ENCODE peak calls at places on chromosomes 11 and 22, in four cellular contexts. X, U, H and B are unnamed samples.

GRCh38 chr11:1388763-1389102 is 1.0 kb upstream of the BRSK2 start:
- DNase-seq in H (peak), U (no peak), X (no peak), B (no peak)

GRCh38 chr11:112523477-112523876 is 262.8 kb upstream of the PLET1 start:
- DNase-seq in H (peak), X (peak), U (no peak), B (no peak)

GRCh38 chr22:22703715-22704114 is 59.3 kb downstream of the GGTLC2 start:
- DNase-seq in H (no peak), U (no peak), X (no peak), B (no peak)

GRCh38 chr11:28384418-28384817 is 276.2 kb downstream of the METTL15 start:
- DNase-seq in U (no peak), H (no peak), X (no peak), B (no peak)

GRCh38 chr22:39360674-39361413 is 11.1 kb downstream of the SYNGR1 start:
- DNase-seq in U (no peak), X (no peak), H (no peak), B (no peak)

GRCh38 chr11:60970369-60970774 is 1.1 kb upstream of the CD6 start:
- DNase-seq in H (peak), X (no peak), U (peak), B (no peak)

GRCh38 chr11:70112017-70112434 is 33.9 kb downstream of the ANO1 start:
- DNase-seq in U (no peak), H (peak), X (no peak), B (no peak)

GRCh38 chr22:43745783-43746356 is 66.2 kb downstream of the EFCAB6 start:
- DNase-seq in H (no peak), U (no peak), X (no peak), B (no peak)

GRCh38 chr11:67418476-67419281 is 3.2 kb downstream of the CARNS1 start:
- DNase-seq in U (peak), X (no peak), H (peak), B (no peak)

GRCh38 chr11:74550991-74551753 is 41.2 kb upstream of the POLD3 start:
- DNase-seq in H (no peak), X (no peak), U (no peak), B (no peak)

GRCh38 chr11:134272381-134273316 is 3.5 kb upstream of the GLB1L3 start:
- DNase-seq in U (no peak), X (no peak), H (no peak), B (no peak)

GRCh38 chr11:103326070-103326794 is 217.0 kb downstream of the DYNC2H1 start:
- DNase-seq in U (no peak), X (no peak), H (no peak), B (no peak)

GRCh38 chr22:20918663-20919220 is 1.5 kb downstream of the CRKL start:
- DNase-seq in U (no peak), H (no peak), X (no peak), B (no peak)

GRCh38 chr22:40741116-40741515 is 61.8 kb downstream of the MCHR1 start:
- DNase-seq in X (no peak), U (no peak), H (no peak), B (no peak)

GRCh38 chr11:102184269-102184987 is 74.2 kb downstream of the YAP1 start:
- DNase-seq in H (no peak), U (no peak), X (no peak), B (no peak)

GRCh38 chr11:122717264-122717867 is 61.8 kb downstream of the UBASH3B start:
- DNase-seq in H (no peak), X (no peak), U (peak), B (no peak)

GRCh38 chr11:12218909-12219308 is 108.5 kb downstream of the MICAL2 start:
- DNase-seq in H (no peak), U (no peak), X (no peak), B (no peak)

GRCh38 chr11:2929511-2929879 is 275 bp upstream of the PHLDA2 start:
- DNase-seq in U (peak), H (peak), X (peak), B (no peak)

GRCh38 chr22:38870791-38871359 is 1.1 kb downstream of the CBX6 start:
- DNase-seq in X (no peak), H (no peak), U (no peak), B (no peak)

GRCh38 chr11:118939948-118940598 is 14.3 kb upstream of the BCL9L start:
- DNase-seq in H (no peak), U (peak), X (no peak), B (no peak)

GRCh38 chr11:114171257-114172054 is 111.9 kb downstream of the ZBTB16 start:
- DNase-seq in X (peak), H (peak), U (no peak), B (no peak)

GRCh38 chr11:64869571-64870175 is 8.7 kb downstream of the EHD1 start:
- DNase-seq in U (no peak), H (no peak), X (no peak), B (no peak)

DNA sequence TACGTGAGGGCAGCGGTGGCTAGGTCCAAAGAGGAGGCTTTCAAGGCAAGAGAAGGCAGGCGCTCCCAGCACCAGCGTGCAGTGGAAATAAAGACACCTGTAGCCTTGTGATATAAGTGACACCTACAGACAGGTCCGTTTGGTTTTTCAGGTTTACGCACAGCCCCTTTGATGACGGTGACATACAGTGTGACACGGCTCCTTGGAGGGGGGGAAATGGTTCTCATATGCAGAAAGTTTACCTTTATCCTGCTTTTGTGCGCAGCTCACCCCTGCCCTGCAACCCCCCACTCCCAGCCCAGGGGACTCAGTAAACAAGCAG is at the start of gene ELF5:
- DNase-seq in X (no peak), U (no peak), H (no peak), B (no peak)
- H3K27ac ChIP-seq in X (no peak), U (no peak), H (no peak), B (no peak)

DNA sequence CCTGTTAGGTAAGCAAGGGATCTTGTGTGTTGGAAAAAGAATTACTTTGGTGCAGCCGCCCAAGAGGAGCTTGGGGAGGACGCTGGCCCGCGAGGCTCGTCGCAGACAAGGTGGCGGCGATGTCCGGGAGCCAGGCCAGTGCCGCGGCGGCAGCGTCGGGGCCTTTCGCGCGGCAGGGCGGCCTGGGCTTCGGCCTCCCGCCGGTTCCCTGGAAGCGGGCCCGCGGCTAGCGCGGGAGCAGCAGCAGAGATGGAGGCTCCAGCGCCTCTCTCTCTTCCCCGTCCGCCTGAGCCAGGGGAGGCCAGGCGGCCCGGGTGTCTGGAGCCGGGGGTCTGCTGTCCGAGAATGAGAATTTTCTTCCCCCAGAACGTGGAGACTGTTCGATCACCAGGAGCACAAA is 82.8 kb downstream of the GGT1 start:
- DNase-seq in X (no peak), H (peak), U (no peak), B (no peak)
- H3K27ac ChIP-seq in X (no peak), H (peak), U (no peak), B (no peak)

DNA sequence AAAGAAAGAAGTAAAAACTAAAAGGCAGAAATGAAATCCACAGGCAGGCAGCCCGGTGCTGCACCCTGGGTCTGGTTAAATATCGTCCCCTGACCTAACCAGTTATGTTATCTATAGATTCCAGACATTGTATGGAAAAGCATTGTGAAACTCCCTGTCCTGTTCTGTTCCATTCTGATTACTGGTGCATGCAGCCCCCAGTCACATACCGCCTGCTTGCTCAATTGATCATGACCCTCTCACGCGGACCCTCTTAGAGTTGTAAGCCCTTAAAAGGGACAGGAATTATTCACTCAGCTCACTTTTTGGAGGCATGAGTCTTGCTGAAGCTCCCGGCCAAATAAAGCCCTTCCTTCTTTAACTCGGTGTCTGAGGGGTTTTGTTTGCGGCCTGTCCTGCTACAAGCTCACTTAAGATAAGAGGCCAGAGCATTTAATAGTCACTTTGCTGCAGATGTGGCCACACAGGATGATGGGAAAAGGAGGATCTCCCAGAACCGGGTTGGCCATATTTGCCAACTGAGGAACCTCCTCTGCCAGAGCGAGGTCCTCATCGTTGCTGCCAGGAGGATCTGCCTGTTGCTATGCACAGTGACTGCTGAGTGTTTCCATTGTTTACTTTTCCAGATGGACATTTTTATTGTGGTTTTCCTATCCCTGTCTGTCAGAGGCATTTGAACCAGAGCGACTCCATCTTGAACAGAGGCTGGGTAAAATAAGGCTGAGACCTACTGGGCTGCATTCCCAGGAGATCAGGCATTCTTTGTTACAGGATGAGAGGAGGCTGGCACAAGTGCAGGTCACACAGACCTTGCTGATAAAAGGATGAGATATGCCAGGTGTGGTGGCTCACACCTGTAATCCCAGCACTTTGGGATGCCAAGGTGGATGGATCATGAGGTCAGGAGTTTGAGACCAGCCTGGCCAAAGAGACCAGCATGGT is 10.2 kb downstream of the C11orf96 start:
- DNase-seq in U (no peak), X (no peak), H (no peak), B (no peak)
- H3K27ac ChIP-seq in U (no peak), X (no peak), H (no peak), B (no peak)

GRCh38 chr11:14892577-14892976 is 546 bp upstream of the CYP2R1 start:
- DNase-seq in X (no peak), H (no peak), U (no peak), B (no peak)
- H3K27ac ChIP-seq in X (peak), H (peak), U (peak), B (peak)

GRCh38 chr22:36442506-36443197 is 38.8 kb downstream of the TXN2 start:
- DNase-seq in X (no peak), U (no peak), H (no peak), B (no peak)
- H3K27ac ChIP-seq in X (no peak), U (no peak), H (no peak), B (peak)

DNA sequence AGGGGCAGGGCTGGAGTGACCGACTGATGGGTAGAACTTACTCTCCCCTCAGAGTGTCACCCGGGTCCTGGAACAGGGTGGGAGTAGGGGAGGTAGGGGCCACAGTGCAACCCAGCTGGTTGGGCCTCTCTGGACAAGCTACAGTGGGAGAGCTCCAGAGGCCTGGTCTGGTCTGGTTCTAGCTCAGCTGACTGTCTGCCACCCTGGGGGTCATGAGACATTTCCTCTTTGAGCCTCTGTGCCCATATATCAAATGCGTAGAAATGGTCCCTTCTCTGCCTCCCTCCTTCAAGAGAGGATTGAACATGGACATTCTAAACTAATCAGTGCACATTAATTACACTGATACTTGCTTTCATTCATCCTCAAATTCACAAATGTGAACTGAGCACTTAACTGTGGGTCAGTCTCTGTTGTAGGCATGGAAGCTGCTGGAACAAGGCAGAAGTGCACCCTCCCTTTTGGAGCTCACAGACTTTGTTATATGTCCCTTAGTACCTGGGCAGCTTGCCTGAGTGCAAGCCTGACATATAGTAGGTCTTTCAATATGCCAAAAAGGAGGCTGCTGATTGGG is 25.6 kb downstream of the ARHGEF17 start:
- DNase-seq in U (no peak), X (no peak), H (no peak), B (no peak)
- H3K27ac ChIP-seq in U (no peak), X (peak), H (peak), B (peak)

GRCh38 chr11:130581631-130582030 is 133.2 kb downstream of the ADAMTS15 start:
- DNase-seq in U (no peak), H (no peak), X (no peak), B (no peak)
- H3K27ac ChIP-seq in U (no peak), H (peak), X (peak), B (peak)

GRCh38 chr11:77819411-77819920 is 1.1 kb downstream of the RSF1 start:
- DNase-seq in U (peak), X (peak), H (peak), B (peak)

GRCh38 chr11:77823775-77824174 is 2.8 kb downstream of the AAMDC start:
- DNase-seq in U (no peak), X (no peak), H (no peak), B (no peak)

GRCh38 chr11:77819921-77820564 is 479 bp downstream of the RSF1 start:
- DNase-seq in H (peak), X (no peak), U (peak), B (no peak)

GRCh38 chr11:77821349-77821851 is 456 bp downstream of the AAMDC start:
- DNase-seq in U (no peak), X (no peak), H (peak), B (no peak)

GRCh38 chr11:77820565-77821348 is at the start of the genes AAMDC and RSF1:
- DNase-seq in H (peak), X (peak), U (peak), B (peak)
- H3K27ac ChIP-seq in H (peak), X (peak), U (peak), B (peak)

DNA sequence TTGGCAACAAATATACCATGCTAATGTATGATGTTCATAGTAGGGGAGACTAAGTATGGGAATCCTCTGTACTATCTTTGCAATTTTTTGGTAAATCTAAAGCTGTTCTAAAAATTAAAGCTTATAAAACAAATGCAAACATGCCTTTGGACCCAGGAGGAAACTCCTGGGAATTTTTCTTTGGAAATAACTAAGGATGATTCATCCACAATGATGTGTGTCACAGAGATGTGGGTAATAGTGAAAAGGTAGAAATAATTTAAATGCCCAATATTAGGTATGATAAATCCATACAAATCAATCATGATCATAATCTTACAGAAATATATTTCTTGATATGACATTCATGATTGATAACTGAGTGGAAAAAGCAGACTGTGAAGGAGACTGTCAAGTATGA is 135.8 kb downstream of the TRIM44 start:
- DNase-seq in X (no peak), U (no peak), H (no peak), B (no peak)
- H3K27ac ChIP-seq in X (no peak), U (no peak), H (no peak), B (no peak)